ENCODE peak calls at places on chromosomes 2 and 18, in six cellular contexts. One of them, this sample, is unnamed.

GRCh38 chr2:173652731-173653426 is 298.2 kb downstream of the CDCA7 start:
- DNase-seq in left ventricle myocardium inferior: no peak
- DNase-seq in brain microvascular endothelial cell: peak; percentile 96
- DNase-seq in ovary: no peak
- DNase-seq in psoas muscle: no peak
- DNase-seq in foreskin fibroblast: peak; percentile 93
- DNase-seq in this sample: peak; percentile 96

GRCh38 chr18:676069-676468 is 18.6 kb downstream of the TYMS start:
- DNase-seq in psoas muscle: no peak
- DNase-seq in foreskin fibroblast: no peak
- DNase-seq in left ventricle myocardium inferior: peak; percentile 24
- DNase-seq in brain microvascular endothelial cell: no peak
- DNase-seq in ovary: no peak
- DNase-seq in this sample: no peak

GRCh38 chr2:26458365-26459042 is 19.4 kb downstream of the OTOF start:
- DNase-seq in brain microvascular endothelial cell: no peak
- DNase-seq in foreskin fibroblast: no peak
- DNase-seq in psoas muscle: no peak
- DNase-seq in ovary: no peak
- DNase-seq in left ventricle myocardium inferior: no peak
- DNase-seq in this sample: no peak

GRCh38 chr2:159093496-159093895 is 125.1 kb downstream of the TANC1 start:
- DNase-seq in psoas muscle: no peak
- DNase-seq in left ventricle myocardium inferior: no peak
- DNase-seq in brain microvascular endothelial cell: no peak
- DNase-seq in foreskin fibroblast: no peak
- DNase-seq in ovary: no peak
- DNase-seq in this sample: no peak

GRCh38 chr2:14288016-14288415 is 344.5 kb upstream of the LRATD1 start:
- DNase-seq in brain microvascular endothelial cell: no peak
- DNase-seq in ovary: no peak
- DNase-seq in psoas muscle: no peak
- DNase-seq in left ventricle myocardium inferior: no peak
- DNase-seq in foreskin fibroblast: no peak
- DNase-seq in this sample: no peak

GRCh38 chr2:235419996-235420395 is 73.8 kb upstream of the AGAP1 start:
- DNase-seq in left ventricle myocardium inferior: no peak
- DNase-seq in ovary: no peak
- DNase-seq in psoas muscle: no peak
- DNase-seq in brain microvascular endothelial cell: no peak
- DNase-seq in foreskin fibroblast: no peak
- DNase-seq in this sample: no peak

GRCh38 chr2:205914736-205915510 is 171.1 kb downstream of the INO80D start:
- DNase-seq in ovary: no peak
- DNase-seq in psoas muscle: no peak
- DNase-seq in brain microvascular endothelial cell: no peak
- DNase-seq in foreskin fibroblast: no peak
- DNase-seq in left ventricle myocardium inferior: no peak
- DNase-seq in this sample: peak; percentile 23

GRCh38 chr2:67255933-67256615 is 141.1 kb upstream of the ETAA1 start:
- DNase-seq in psoas muscle: no peak
- DNase-seq in foreskin fibroblast: peak; percentile 71
- DNase-seq in brain microvascular endothelial cell: peak; percentile 49
- DNase-seq in left ventricle myocardium inferior: no peak
- DNase-seq in ovary: no peak
- DNase-seq in this sample: peak; percentile 71

GRCh38 chr2:3459185-3460015 is 59.9 kb downstream of the ADI1 start:
- DNase-seq in psoas muscle: peak; percentile 57
- DNase-seq in left ventricle myocardium inferior: peak; percentile 80
- DNase-seq in foreskin fibroblast: no peak
- DNase-seq in brain microvascular endothelial cell: no peak
- DNase-seq in ovary: peak; percentile 21
- DNase-seq in this sample: no peak
- TF ChIP-seq CTCF in psoas muscle: no peak
- TF ChIP-seq CTCF in left ventricle myocardium inferior: peak; percentile 32
- TF ChIP-seq CTCF in foreskin fibroblast: no peak
- TF ChIP-seq CTCF in brain microvascular endothelial cell: no peak
- TF ChIP-seq CTCF in ovary: no peak
- TF ChIP-seq CTCF in this sample: no peak

GRCh38 chr2:198316852-198317395 is 512.5 kb downstream of the PLCL1 start:
- DNase-seq in foreskin fibroblast: no peak
- DNase-seq in ovary: no peak
- DNase-seq in brain microvascular endothelial cell: no peak
- DNase-seq in left ventricle myocardium inferior: no peak
- DNase-seq in psoas muscle: no peak
- DNase-seq in this sample: no peak
- H3K4me3 ChIP-seq in foreskin fibroblast: no peak overlapping the region
- H3K4me3 ChIP-seq in ovary: no peak overlapping the region
- H3K4me3 ChIP-seq in brain microvascular endothelial cell: no peak overlapping the region
- H3K4me3 ChIP-seq in left ventricle myocardium inferior: no peak overlapping the region
- H3K4me3 ChIP-seq in psoas muscle: no peak overlapping the region
- H3K4me3 ChIP-seq in this sample: no peak overlapping the region

DNA sequence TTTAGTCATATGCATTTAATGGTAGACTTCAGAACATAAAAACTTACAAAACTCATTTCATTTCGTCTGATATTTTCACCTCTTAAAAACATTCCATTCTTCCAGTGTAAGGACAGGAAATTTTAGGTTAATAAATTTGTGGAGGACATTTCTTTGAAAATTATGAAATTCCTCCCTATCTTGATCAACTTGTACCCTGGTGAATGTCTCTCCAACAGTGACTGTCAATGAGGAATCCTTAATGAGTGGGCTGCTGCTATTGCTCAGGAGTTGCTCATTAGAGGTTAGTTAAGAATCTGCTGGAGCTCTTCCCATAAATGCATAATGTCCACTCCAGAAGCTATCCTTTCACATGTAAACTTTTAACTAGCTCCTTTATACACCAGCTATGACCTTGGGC is 69.1 kb downstream of the LRP1B start:
- DNase-seq in ovary: no peak
- DNase-seq in foreskin fibroblast: no peak
- DNase-seq in left ventricle myocardium inferior: no peak
- DNase-seq in brain microvascular endothelial cell: no peak
- DNase-seq in psoas muscle: no peak
- DNase-seq in this sample: no peak
- TF ChIP-seq CTCF in ovary: no peak
- TF ChIP-seq CTCF in foreskin fibroblast: no peak
- TF ChIP-seq CTCF in left ventricle myocardium inferior: no peak
- TF ChIP-seq CTCF in brain microvascular endothelial cell: no peak
- TF ChIP-seq CTCF in psoas muscle: no peak
- TF ChIP-seq CTCF in this sample: no peak

DNA sequence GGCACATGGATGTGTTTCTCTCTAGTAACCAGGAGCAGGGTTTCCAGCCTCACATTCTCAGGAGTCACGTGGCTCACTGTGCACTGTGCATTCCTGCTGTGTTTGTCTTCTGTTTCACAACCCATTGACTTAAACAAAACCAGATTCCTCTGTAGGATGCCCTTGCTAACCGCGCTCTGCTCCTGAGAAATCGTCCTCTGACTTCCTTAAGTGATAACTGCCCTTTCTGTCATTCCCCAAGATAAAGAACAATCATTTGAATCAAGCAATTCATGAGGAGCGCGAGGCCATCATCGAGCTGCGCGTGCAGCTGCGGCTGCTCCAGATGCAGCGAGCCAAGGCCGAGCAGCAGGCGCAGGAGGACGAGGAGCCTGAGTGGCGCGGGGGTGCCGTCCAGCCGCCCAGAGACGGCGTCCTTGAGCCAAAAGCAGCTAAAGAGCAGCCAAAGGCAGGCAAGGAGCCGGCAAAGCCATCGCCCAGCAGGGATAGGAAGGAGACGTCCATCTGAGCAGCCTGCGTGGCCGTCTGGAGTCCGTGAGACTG is 60.2 kb downstream of the RALBP1 start:
- DNase-seq in psoas muscle: peak; percentile 24
- DNase-seq in left ventricle myocardium inferior: no peak
- DNase-seq in brain microvascular endothelial cell: peak; percentile 94
- DNase-seq in ovary: peak; percentile 78
- DNase-seq in foreskin fibroblast: peak; percentile 95
- DNase-seq in this sample: peak; percentile 92
- H3K4me3 ChIP-seq in psoas muscle: no peak overlapping the region
- H3K4me3 ChIP-seq in left ventricle myocardium inferior: no peak overlapping the region
- H3K4me3 ChIP-seq in brain microvascular endothelial cell: no peak overlapping the region
- H3K4me3 ChIP-seq in ovary: no peak overlapping the region
- H3K4me3 ChIP-seq in foreskin fibroblast: peak overlapping the region; percentile 31
- H3K4me3 ChIP-seq in this sample: no peak overlapping the region

This sample was measured in astrocyte of the spinal cord.